ENCODE peak calls at places on chromosomes 6 and 20, in ten cellular contexts. P is cerebellum; N is tibial nerve; T is hippocampal formation; M is CD8-positive, alpha-beta T cell; R is activated CD4-positive, alpha-beta T cell treated with anti-CD3 and anti-CD28 coated beads, Interleukin-2, amount 50 U/mL, for 48 hours; Q is NCI-H345; J is NCI-H2029 treated with DMSO at 0.1 percent for 48 hours; S is CD4-positive, alpha-beta T cell; L is stimulated activated CD4-positive, alpha-beta T cell treated with anti-CD3 and anti-CD28 coated beads, Interleukin-4, amount 100 ng/mL, for 48 hours. O is an unnamed sample.
A peak's percentile ranks its signal among the peaks of the same experiment; 100 is the strongest.

GRCh38 chr6:140071601-140072062 is 697.2 kb upstream of the CITED2 start:
- DNase-seq in T (no peak), S (no peak), N (no peak), Q (no peak), M (no peak), J (no peak), R (no peak), L (no peak), P (no peak), O (no peak)

GRCh38 chr6:137910424-137910834 is 43.4 kb downstream of the TNFAIP3 start:
- DNase-seq in S (no peak), N (no peak), P (no peak), M (no peak), L (no peak), T (no peak), J (no peak), Q (no peak), R (no peak), O (peak; percentile 41)

GRCh38 chr6:69865126-69865525 is 1.2 kb upstream of the COL19A1 start:
- DNase-seq in Q (no peak), N (no peak), J (no peak), S (no peak), M (no peak), R (no peak), P (no peak), T (no peak), L (no peak), O (no peak)

GRCh38 chr6:79894939-79895338 is 52.4 kb downstream of the ELOVL4 start:
- DNase-seq in R (no peak), P (no peak), S (no peak), J (no peak), N (no peak), M (no peak), T (no peak), Q (no peak), L (no peak), O (no peak)

GRCh38 chr20:58091810-58092209 is 136.6 kb downstream of the ANKRD60 start:
- DNase-seq in N (no peak), J (no peak), T (no peak), S (no peak), R (no peak), P (no peak), Q (no peak), L (no peak), M (no peak), O (no peak)

GRCh38 chr6:34602318-34603111 is 46.4 kb upstream of the SPDEF start:
- DNase-seq in N (no peak), J (peak; percentile 66), M (no peak), T (no peak), Q (peak; percentile 93), S (no peak), R (no peak), L (no peak), P (no peak), O (no peak)

GRCh38 chr6:44858998-44859397 is 469.1 kb upstream of the RUNX2 start:
- DNase-seq in J (no peak), L (no peak), N (no peak), Q (no peak), P (no peak), T (no peak), M (no peak), R (no peak), S (no peak), O (no peak)

GRCh38 chr6:149170564-149171452 is 146.7 kb upstream of the TAB2 start:
- DNase-seq in Q (no peak), L (no peak), R (no peak), M (no peak), N (no peak), J (no peak), S (no peak), P (no peak), T (no peak), O (no peak)

GRCh38 chr6:148407372-148407771 is 64.7 kb downstream of the SASH1 start:
- DNase-seq in S (no peak), J (no peak), P (no peak), Q (no peak), R (no peak), N (no peak), M (no peak), L (no peak), T (no peak), O (no peak)